ENCODE peak calls at places on chromosomes 13 and 19, in eight cellular contexts. K is heart left ventricle; B is CD8-positive, alpha-beta T cell; X is astrocyte; W is spleen; L is cardiac fibroblast; O is GM12864; V is Caco-2. Y is an unnamed sample.

GRCh38 chr19:4972509-4973230 is 3.8 kb downstream of the KDM4B start:
- DNase-seq in X (peak; percentile 52), K (no peak), B (no peak), W (no peak), L (peak; percentile 64), O (no peak), V (no peak), Y (peak; percentile 59)

GRCh38 chr13:50677687-50678463 is 165.6 kb downstream of the DLEU7 start:
- DNase-seq in V (no peak), O (no peak), B (no peak), L (peak; percentile 60), X (peak; percentile 25), K (no peak), W (no peak), Y (no peak)

GRCh38 chr13:100108913-100109507 is 20.1 kb downstream of the PCCA start:
- DNase-seq in V (no peak), B (no peak), X (no peak), K (no peak), W (no peak), O (no peak), L (peak; percentile 20), Y (no peak)

GRCh38 chr13:67048084-67048792 is 181.9 kb downstream of the PCDH9 start:
- DNase-seq in K (no peak), X (peak; percentile 95), B (no peak), L (peak; percentile 84), O (no peak), W (no peak), V (no peak), Y (peak; percentile 27)

GRCh38 chr19:10294368-10294697 is 4.6 kb downstream of the ICAM5 start:
- DNase-seq in B (no peak), V (no peak), L (no peak), K (no peak), O (no peak), X (no peak), W (no peak), Y (no peak)

GRCh38 chr19:53908106-53908932 is 759 bp upstream of the CACNG7 start:
- DNase-seq in W (peak; percentile 80), O (no peak), B (no peak), L (peak; percentile 54), X (peak; percentile 21), K (peak; percentile 43), V (no peak), Y (peak; percentile 66)

GRCh38 chr19:2775556-2776430 is 7.3 kb downstream of the SGTA start:
- DNase-seq in L (peak; percentile 72), X (peak; percentile 62), O (no peak), B (peak; percentile 33), W (peak; percentile 88), V (no peak), K (peak; percentile 88), Y (peak; percentile 88)

GRCh38 chr19:17778621-17779280 is 16.2 kb upstream of the B3GNT3 start:
- DNase-seq in V (no peak), L (no peak), X (no peak), W (peak; percentile 86), O (no peak), B (no peak), K (no peak), Y (no peak)

GRCh38 chr13:79659161-79659560 is 178.2 kb downstream of the NDFIP2 start:
- DNase-seq in K (peak; percentile 76), B (no peak), W (no peak), L (peak; percentile 50), X (peak; percentile 35), V (no peak), O (no peak), Y (peak; percentile 73)

GRCh38 chr19:11538232-11539036 is at the start of gene CNN1:
- DNase-seq in V (no peak), L (peak; percentile 60), B (no peak), W (no peak), O (no peak), K (peak; percentile 85), X (peak; percentile 90), Y (peak; percentile 58)

GRCh38 chr13:31088826-31089420 is 72.8 kb downstream of the HSPH1 start:
- DNase-seq in O (no peak), B (no peak), X (no peak), V (no peak), K (no peak), L (no peak), W (no peak), Y (no peak)

GRCh38 chr19:5804516-5805464 is at the start of gene NRTN:
- DNase-seq in L (no peak), W (peak; percentile 82), O (no peak), K (no peak), X (no peak), V (no peak), B (no peak), Y (no peak)

GRCh38 chr19:16661480-16662034 is 618 bp downstream of the TMEM38A start:
- DNase-seq in B (no peak), W (no peak), X (no peak), L (peak; percentile 5), V (peak; percentile 38), K (peak; percentile 74), O (peak; percentile 36), Y (no peak)

GRCh38 chr19:44845286-44845611 is 848 bp upstream of the NECTIN2 start:
- DNase-seq in B (no peak), X (no peak), L (no peak), W (peak; percentile 78), K (no peak), V (no peak), O (no peak), Y (no peak)

GRCh38 chr19:7901337-7901736 is 2.3 kb upstream of the MAP2K7 start:
- DNase-seq in K (no peak), W (no peak), O (no peak), X (no peak), B (no peak), V (no peak), L (no peak), Y (no peak)

GRCh38 chr13:33109801-33110200 is 93.6 kb downstream of the KL start:
- DNase-seq in B (no peak), W (no peak), O (peak; percentile 62), X (no peak), V (no peak), L (no peak), K (no peak), Y (no peak)

GRCh38 chr19:18685597-18686164 is 2.2 kb downstream of the CRTC1 start:
- DNase-seq in L (peak; percentile 6), K (no peak), X (no peak), V (no peak), W (no peak), B (no peak), O (no peak), Y (no peak)

GRCh38 chr13:26688286-26688685 is 72.3 kb downstream of the GPR12 start:
- DNase-seq in V (no peak), K (no peak), X (no peak), B (no peak), O (no peak), W (no peak), L (no peak), Y (peak; percentile 22)

GRCh38 chr19:3019211-3019854 is 9.7 kb downstream of the TLE2 start:
- DNase-seq in B (no peak), K (no peak), L (no peak), X (no peak), W (no peak), V (no peak), O (no peak), Y (no peak)

GRCh38 chr19:46372901-46373572 is 26.1 kb downstream of the PPP5C start:
- DNase-seq in K (no peak), W (no peak), V (no peak), B (no peak), L (peak; percentile 67), O (no peak), X (peak; percentile 47), Y (no peak)
- TF ChIP-seq CTCF in K (peak; percentile 26), W (no peak), V (no peak), B (no peak), L (peak; percentile 43), O (no peak), X (peak; percentile 18), Y (peak; percentile 17)

GRCh38 chr19:35754365-35755139 is 2.3 kb downstream of the HSPB6 start:
- DNase-seq in L (no peak), K (peak; percentile 28), W (no peak), B (no peak), X (no peak), V (no peak), O (no peak), Y (no peak)
- H3K4me3 ChIP-seq in L (no peak overlapping the region), K (no peak overlapping the region), W (no peak overlapping the region), B (no peak overlapping the region), X (no peak overlapping the region), V (no peak overlapping the region), O (no peak overlapping the region), Y (peak overlapping the region; percentile 92)

GRCh38 chr19:13150919-13151604 is 851 bp downstream of the IER2 start:
- DNase-seq in B (no peak), O (no peak), L (no peak), X (no peak), W (peak; percentile 87), K (peak; percentile 48), V (peak; percentile 43), Y (no peak)

GRCh38 chr19:13152854-13153626 is 2.8 kb downstream of the IER2 start:
- DNase-seq in X (peak; percentile 83), K (peak; percentile 96), O (peak; percentile 85), L (peak; percentile 97), W (peak; percentile 98), B (peak; percentile 96), V (peak; percentile 95), Y (peak; percentile 95)

GRCh38 chr19:13150187-13150918 is at the start of the genes IER2 and STX10:
- DNase-seq in O (peak; percentile 84), K (peak; percentile 98), L (peak; percentile 95), W (peak; percentile 99), B (peak; percentile 86), X (peak; percentile 90), V (peak; percentile 93), Y (peak; percentile 96)

GRCh38 chr19:13152356-13152853 is 2.2 kb downstream of the IER2 start:
- DNase-seq in L (no peak), O (no peak), K (no peak), V (no peak), X (peak; percentile 25), W (no peak), B (no peak), Y (no peak)

DNA sequence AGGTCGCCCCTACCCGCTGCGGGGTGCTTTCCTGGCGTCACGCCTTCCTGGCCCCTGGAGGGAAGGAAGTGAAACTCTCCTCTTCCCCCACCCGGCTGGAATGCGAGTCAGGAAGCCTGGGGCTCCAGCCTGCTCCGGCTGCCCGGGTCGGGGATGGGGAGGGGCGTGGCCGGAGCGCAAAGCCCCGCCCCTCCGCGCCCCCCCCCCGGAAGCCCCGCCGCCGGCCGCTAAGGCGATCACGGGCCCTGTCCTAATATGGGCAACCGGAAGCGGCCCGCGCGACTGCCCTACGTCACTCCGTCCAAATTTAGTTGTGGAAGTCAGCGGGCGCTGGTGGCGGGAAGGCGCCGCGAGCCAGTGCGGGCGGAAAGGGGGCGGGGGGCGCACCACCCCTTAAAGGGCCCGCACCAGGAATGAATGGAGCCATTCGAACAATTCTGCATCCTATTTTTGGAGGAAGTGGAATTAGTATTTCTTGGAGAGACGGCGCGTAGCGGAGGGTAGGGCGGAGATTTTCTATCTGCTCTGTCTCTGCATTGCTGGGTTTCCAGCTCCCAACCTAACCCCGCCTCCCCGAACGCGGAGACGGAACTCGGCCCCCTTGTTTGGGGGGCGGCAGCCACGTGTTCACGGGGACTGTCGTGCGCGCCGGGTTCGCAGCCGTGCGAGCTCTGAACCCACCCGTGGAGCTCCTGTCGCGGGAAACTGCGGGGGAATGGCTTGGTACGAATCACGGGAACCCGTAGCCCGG is 1.6 kb downstream of the IER2 start:
- DNase-seq in V (peak; percentile 96), B (peak; percentile 91), L (peak; percentile 98), K (peak; percentile 97), X (peak; percentile 88), W (peak; percentile 98), O (peak; percentile 83), Y (peak; percentile 99)
- TF ChIP-seq CTCF in V (no peak), B (no peak), L (no peak), K (peak; percentile 24), X (no peak), W (peak; percentile 22), O (no peak), Y (peak; percentile 8)

GRCh38 chr19:41626877-41627276 is at the start of gene CEACAM4:
- DNase-seq in L (no peak), K (peak; percentile 56), W (peak; percentile 91), V (no peak), O (no peak), X (no peak), B (no peak), Y (no peak)
- H3K4me3 ChIP-seq in L (no peak within 1 kb of the TSS), K (peak within 1 kb of the TSS; percentile 12), W (no peak within 1 kb of the TSS), V (no peak within 1 kb of the TSS), O (no peak within 1 kb of the TSS), X (no peak within 1 kb of the TSS), B (no peak within 1 kb of the TSS), Y (no peak within 1 kb of the TSS)

Y was measured in fibroblast of villous mesenchyme.